ENCODE peak calls at places on chromosome X, in four cellular contexts. One of them, this sample, is unnamed.

GRCh38 chrX:107787827-107788226 is 10.3 kb downstream of the NCBP2L start:
- DNase-seq in IMR-90: no peak
- DNase-seq in H9: no peak
- DNase-seq in neuronal stem cell: no peak
- DNase-seq in this sample: no peak

GRCh38 chrX:97159916-97160800 is 276.4 kb downstream of the RPA4 start:
- DNase-seq in neuronal stem cell: peak
- DNase-seq in H9: no peak
- DNase-seq in IMR-90: no peak
- DNase-seq in this sample: peak

GRCh38 chrX:43423876-43424275 is 232.2 kb upstream of the MAOA start:
- DNase-seq in neuronal stem cell: no peak
- DNase-seq in H9: no peak
- DNase-seq in IMR-90: no peak
- DNase-seq in this sample: no peak

GRCh38 chrX:100829730-100830129 is 9.5 kb downstream of the CSTF2 start:
- DNase-seq in neuronal stem cell: no peak
- DNase-seq in H9: no peak
- DNase-seq in IMR-90: peak
- DNase-seq in this sample: no peak

GRCh38 chrX:15203694-15204093 is 66.2 kb downstream of the ASB9 start:
- DNase-seq in IMR-90: no peak
- DNase-seq in neuronal stem cell: no peak
- DNase-seq in H9: no peak
- DNase-seq in this sample: no peak

GRCh38 chrX:149497626-149498025 is 7.5 kb downstream of the IDS start:
- DNase-seq in IMR-90: peak
- DNase-seq in neuronal stem cell: no peak
- DNase-seq in H9: no peak
- DNase-seq in this sample: no peak

GRCh38 chrX:94524867-94525266 is 850.9 kb downstream of the FAM133A start:
- DNase-seq in IMR-90: no peak
- DNase-seq in H9: peak
- DNase-seq in neuronal stem cell: no peak
- DNase-seq in this sample: peak

GRCh38 chrX:13533726-13534125 is 35.7 kb upstream of the EGFL6 start:
- DNase-seq in neuronal stem cell: no peak
- DNase-seq in H9: no peak
- DNase-seq in IMR-90: peak
- DNase-seq in this sample: no peak

GRCh38 chrX:37405954-37406353 is 56.8 kb downstream of the PRRG1 start:
- DNase-seq in H9: no peak
- DNase-seq in IMR-90: peak
- DNase-seq in neuronal stem cell: no peak
- DNase-seq in this sample: no peak

GRCh38 chrX:107537815-107538214 is 88.4 kb downstream of the FRMPD3 start:
- DNase-seq in neuronal stem cell: peak
- DNase-seq in H9: peak
- DNase-seq in IMR-90: peak
- DNase-seq in this sample: peak

GRCh38 chrX:72245461-72246089 is 6.7 kb upstream of the ERCC6L start:
- DNase-seq in neuronal stem cell: no peak
- DNase-seq in H9: peak
- DNase-seq in IMR-90: peak
- DNase-seq in this sample: peak

GRCh38 chrX:72123471-72124185 is 8.1 kb downstream of the RTL5 start:
- DNase-seq in H9: peak
- DNase-seq in IMR-90: peak
- DNase-seq in neuronal stem cell: peak
- DNase-seq in this sample: peak

GRCh38 chrX:30880058-30880457 is 9.0 kb downstream of the TAB3 start:
- DNase-seq in IMR-90: no peak
- DNase-seq in H9: no peak
- DNase-seq in neuronal stem cell: no peak
- DNase-seq in this sample: no peak

GRCh38 chrX:49919617-49920016 is 2.8 kb upstream of the CLCN5 start:
- DNase-seq in H9: peak
- DNase-seq in IMR-90: peak
- DNase-seq in neuronal stem cell: peak
- DNase-seq in this sample: peak

GRCh38 chrX:136476501-136476900 is 11.2 kb upstream of the BRS3 start:
- DNase-seq in neuronal stem cell: no peak
- DNase-seq in IMR-90: no peak
- DNase-seq in H9: no peak
- DNase-seq in this sample: no peak

GRCh38 chrX:16484338-16484737 is 165.6 kb upstream of the S100G start:
- DNase-seq in IMR-90: peak
- DNase-seq in H9: no peak
- DNase-seq in neuronal stem cell: no peak
- DNase-seq in this sample: no peak

GRCh38 chrX:132406106-132406505 is 82.7 kb downstream of the MBNL3 start:
- DNase-seq in H9: no peak
- DNase-seq in IMR-90: no peak
- DNase-seq in neuronal stem cell: no peak
- DNase-seq in this sample: no peak

GRCh38 chrX:39174761-39175417 is 373.6 kb downstream of the MID1IP1 start:
- DNase-seq in H9: no peak
- DNase-seq in neuronal stem cell: no peak
- DNase-seq in IMR-90: no peak
- DNase-seq in this sample: no peak

GRCh38 chrX:43881410-43882293 is 598 bp downstream of the MAOB start:
- DNase-seq in H9: no peak
- DNase-seq in IMR-90: no peak
- DNase-seq in neuronal stem cell: no peak
- DNase-seq in this sample: no peak

GRCh38 chrX:114071412-114071811 is 512.5 kb upstream of the HTR2C start:
- DNase-seq in H9: peak
- DNase-seq in neuronal stem cell: no peak
- DNase-seq in IMR-90: no peak
- DNase-seq in this sample: no peak

GRCh38 chrX:1534321-1535168 is 2.4 kb downstream of the P2RY8 start:
- DNase-seq in IMR-90: no peak
- DNase-seq in neuronal stem cell: no peak
- DNase-seq in H9: peak
- DNase-seq in this sample: peak

GRCh38 chrX:71095971-71096701 is 485 bp downstream of the FOXO4 start:
- DNase-seq in IMR-90: peak
- DNase-seq in H9: no peak
- DNase-seq in neuronal stem cell: no peak
- DNase-seq in this sample: peak

GRCh38 chrX:119726900-119727555 is 31.4 kb upstream of the SOWAHD start:
- DNase-seq in IMR-90: no peak
- DNase-seq in neuronal stem cell: no peak
- DNase-seq in H9: no peak
- DNase-seq in this sample: peak

GRCh38 chrX:71251456-71251973 is 2.4 kb downstream of the ZMYM3 start:
- DNase-seq in H9: no peak
- DNase-seq in neuronal stem cell: no peak
- DNase-seq in IMR-90: no peak
- DNase-seq in this sample: peak

GRCh38 chrX:136065044-136065671 is 79.9 kb downstream of the SLC9A6 start:
- DNase-seq in neuronal stem cell: no peak
- DNase-seq in H9: no peak
- DNase-seq in IMR-90: peak
- DNase-seq in this sample: peak

GRCh38 chrX:120791013-120791643 is 84.5 kb downstream of the CT47B1 start:
- DNase-seq in H9: no peak
- DNase-seq in neuronal stem cell: no peak
- DNase-seq in IMR-90: peak
- DNase-seq in this sample: peak

GRCh38 chrX:110402091-110402854 is 43.6 kb downstream of the RTL9 start:
- DNase-seq in H9: peak
- DNase-seq in neuronal stem cell: no peak
- DNase-seq in IMR-90: peak
- DNase-seq in this sample: peak

GRCh38 chrX:72121381-72121780 is 10.3 kb downstream of the RTL5 start:
- DNase-seq in neuronal stem cell: no peak
- DNase-seq in H9: no peak
- DNase-seq in IMR-90: peak
- DNase-seq in this sample: no peak

GRCh38 chrX:148389629-148390028 is 110.8 kb upstream of the AFF2 start:
- DNase-seq in H9: no peak
- DNase-seq in IMR-90: no peak
- DNase-seq in neuronal stem cell: no peak
- DNase-seq in this sample: no peak

GRCh38 chrX:73262991-73263390 is 48.3 kb upstream of the NAP1L2 start:
- DNase-seq in IMR-90: no peak
- DNase-seq in neuronal stem cell: no peak
- DNase-seq in H9: no peak
- DNase-seq in this sample: peak

GRCh38 chrX:55135171-55135570 is 46.4 kb downstream of the PAGE2 start:
- DNase-seq in IMR-90: peak
- DNase-seq in H9: no peak
- DNase-seq in neuronal stem cell: peak
- DNase-seq in this sample: peak

GRCh38 chrX:19535481-19535880 is 20.2 kb upstream of the MAP3K15 start:
- DNase-seq in H9: no peak
- DNase-seq in neuronal stem cell: no peak
- DNase-seq in IMR-90: peak
- DNase-seq in this sample: peak

GRCh38 chrX:119809185-119809666 is 17.8 kb upstream of the RPL39 start:
- DNase-seq in IMR-90: peak
- DNase-seq in H9: no peak
- DNase-seq in neuronal stem cell: no peak
- DNase-seq in this sample: peak

GRCh38 chrX:49184294-49185061 is 1.7 kb downstream of the PRICKLE3 start:
- DNase-seq in IMR-90: peak
- DNase-seq in H9: peak
- DNase-seq in neuronal stem cell: peak
- DNase-seq in this sample: peak

DNA sequence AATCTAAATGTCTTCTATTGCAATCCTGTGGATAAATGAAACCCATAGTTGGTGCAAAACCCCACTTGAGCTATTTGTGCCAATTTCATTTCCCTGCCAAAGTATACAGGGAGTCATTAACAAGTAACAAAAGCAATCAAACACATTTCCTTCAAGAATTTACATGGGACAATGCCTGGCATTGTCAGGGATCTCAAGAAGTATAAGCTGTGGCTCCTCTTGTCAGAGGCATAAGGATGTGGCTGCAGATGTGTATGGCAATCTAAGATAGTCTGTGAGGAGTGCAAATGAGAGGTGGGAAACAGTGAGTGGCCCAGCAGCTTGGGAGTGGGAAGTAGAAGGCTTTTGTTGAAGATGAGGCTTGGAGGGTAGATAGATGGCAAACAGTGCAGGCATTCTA is 58.0 kb upstream of the SCML1 start:
- DNase-seq in IMR-90: no peak
- DNase-seq in neuronal stem cell: no peak
- DNase-seq in H9: no peak
- DNase-seq in this sample: no peak
- H2BK120ac ChIP-seq in IMR-90: no peak
- H2BK120ac ChIP-seq in neuronal stem cell: no peak
- H2BK120ac ChIP-seq in H9: no peak
- H2BK120ac ChIP-seq in this sample: no peak

DNA sequence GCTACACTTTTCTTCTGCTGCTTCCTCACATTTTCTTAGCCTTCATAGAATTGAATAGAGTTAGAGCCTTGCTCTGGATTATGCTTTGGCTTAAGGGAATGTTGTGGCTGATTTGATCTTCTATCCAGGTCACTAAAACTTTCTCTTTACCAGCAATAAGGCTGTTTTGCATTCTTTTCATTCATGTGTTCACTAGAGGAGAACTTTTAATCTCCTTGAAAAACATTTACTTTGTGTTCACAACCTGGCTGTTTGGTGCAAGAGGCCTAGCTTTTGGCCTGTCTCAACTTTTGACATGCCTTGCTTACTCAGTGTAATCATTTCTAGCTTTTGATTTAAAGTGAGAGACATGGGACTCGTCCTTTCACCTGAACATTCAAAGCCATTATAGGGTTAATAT is 87.7 kb upstream of the RAB40AL start:
- DNase-seq in H9: no peak
- DNase-seq in neuronal stem cell: no peak
- DNase-seq in IMR-90: no peak
- DNase-seq in this sample: no peak
- H3K18ac ChIP-seq in H9: no peak
- H3K18ac ChIP-seq in neuronal stem cell: no peak
- H3K18ac ChIP-seq in IMR-90: no peak
- H3K18ac ChIP-seq in this sample: no peak

GRCh38 chrX:52355108-52355507 is 13.7 kb upstream of the XAGE2 start:
- DNase-seq in IMR-90: no peak
- DNase-seq in neuronal stem cell: no peak
- DNase-seq in H9: no peak
- DNase-seq in this sample: peak
- H2BK120ac ChIP-seq in IMR-90: no peak
- H2BK120ac ChIP-seq in neuronal stem cell: no peak
- H2BK120ac ChIP-seq in H9: no peak
- H2BK120ac ChIP-seq in this sample: no peak

GRCh38 chrX:153685751-153686676 is 1.7 kb upstream of the SLC6A8 start:
- DNase-seq in H9: no peak
- DNase-seq in IMR-90: no peak
- DNase-seq in neuronal stem cell: no peak
- DNase-seq in this sample: no peak

GRCh38 chrX:153688900-153689590 is 1.3 kb downstream of the SLC6A8 start:
- DNase-seq in IMR-90: peak
- DNase-seq in neuronal stem cell: no peak
- DNase-seq in H9: no peak
- DNase-seq in this sample: no peak

GRCh38 chrX:153688071-153688470 is 345 bp downstream of the SLC6A8 start:
- DNase-seq in H9: no peak
- DNase-seq in neuronal stem cell: no peak
- DNase-seq in IMR-90: no peak
- DNase-seq in this sample: no peak

GRCh38 chrX:153688534-153688899 is 791 bp downstream of the SLC6A8 start:
- DNase-seq in IMR-90: no peak
- DNase-seq in H9: no peak
- DNase-seq in neuronal stem cell: no peak
- DNase-seq in this sample: no peak

DNA sequence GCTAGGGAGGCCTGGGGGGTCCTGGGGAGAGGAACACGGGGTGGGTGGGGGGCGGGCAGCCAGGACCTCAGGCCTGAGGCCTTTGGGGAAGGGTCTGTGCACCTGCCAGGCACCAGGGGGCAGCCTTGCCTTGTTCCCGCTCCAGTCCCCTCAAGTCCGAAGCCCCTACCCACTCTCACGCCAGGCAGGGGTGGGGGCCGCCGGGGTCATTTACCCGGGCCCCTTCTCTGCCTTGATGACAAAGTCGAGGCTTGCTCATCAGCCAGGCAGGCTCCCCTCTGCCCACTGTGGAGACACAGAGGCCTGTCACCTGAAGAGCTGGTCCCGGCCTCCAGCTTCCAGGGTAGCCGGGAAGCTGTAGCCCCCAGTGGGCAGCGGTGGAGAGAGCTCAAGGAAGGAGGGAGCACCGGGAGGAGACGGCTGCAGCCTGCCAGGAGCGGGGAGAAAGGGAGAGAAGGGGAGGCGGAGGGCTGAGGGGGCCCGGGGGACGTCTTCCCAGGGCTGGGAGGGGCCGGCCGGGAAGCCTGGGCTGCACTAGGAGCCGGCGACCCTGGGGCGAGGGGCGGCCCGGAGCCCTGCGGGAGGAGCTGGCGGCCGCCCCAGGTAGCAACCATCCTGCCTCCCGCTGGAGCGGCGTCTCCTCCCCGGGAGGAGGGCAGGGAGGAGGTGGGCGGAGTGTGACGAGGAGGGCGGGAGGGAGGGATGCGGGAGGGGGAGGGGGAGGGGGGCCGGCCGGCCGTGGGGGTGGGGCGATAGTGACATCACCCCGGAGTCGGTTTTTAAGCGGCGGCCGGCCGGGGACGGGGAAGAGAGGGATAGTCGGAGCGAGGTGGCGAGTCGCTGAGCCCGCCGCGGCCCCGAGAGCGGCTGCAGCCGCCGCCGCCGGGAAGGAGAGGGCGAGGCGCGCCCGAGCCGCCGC is at the start of gene SLC6A8:
- DNase-seq in neuronal stem cell: no peak
- DNase-seq in H9: peak
- DNase-seq in IMR-90: peak
- DNase-seq in this sample: peak
- H3K18ac ChIP-seq in neuronal stem cell: peak
- H3K18ac ChIP-seq in H9: no peak
- H3K18ac ChIP-seq in IMR-90: no peak
- H3K18ac ChIP-seq in this sample: peak